ENCODE peak calls at places on chromosome 2, in ten cellular contexts. One of them, this sample, is unnamed.

GRCh38 chr2:129813404-129813803 is 166.1 kb upstream of the RAB6C start:
- DNase-seq in activated naive CD8-positive, alpha-beta T cell treated with anti-CD3 and anti-CD28 coated beads, Interleukin-2, amount 50 U/mL, for 24 hours: no peak
- DNase-seq in K562: no peak
- DNase-seq in NCI-H1092: no peak
- DNase-seq in foreskin melanocyte: no peak
- DNase-seq in fibroblast of gingiva: no peak
- DNase-seq in psoas muscle: no peak
- DNase-seq in hepatic stellate cell: no peak
- DNase-seq in EL: no peak
- DNase-seq in kidney: no peak
- DNase-seq in this sample: no peak

GRCh38 chr2:146677280-146677679 is 1167.5 kb upstream of the ACVR2A start:
- DNase-seq in activated naive CD8-positive, alpha-beta T cell treated with anti-CD3 and anti-CD28 coated beads, Interleukin-2, amount 50 U/mL, for 24 hours: no peak
- DNase-seq in K562: no peak
- DNase-seq in NCI-H1092: no peak
- DNase-seq in foreskin melanocyte: no peak
- DNase-seq in fibroblast of gingiva: no peak
- DNase-seq in psoas muscle: no peak
- DNase-seq in hepatic stellate cell: no peak
- DNase-seq in EL: peak; percentile 2
- DNase-seq in kidney: no peak
- DNase-seq in this sample: peak; percentile 8

GRCh38 chr2:85111819-85112281 is 21.3 kb upstream of the TCF7L1 start:
- DNase-seq in activated naive CD8-positive, alpha-beta T cell treated with anti-CD3 and anti-CD28 coated beads, Interleukin-2, amount 50 U/mL, for 24 hours: no peak
- DNase-seq in K562: no peak
- DNase-seq in NCI-H1092: no peak
- DNase-seq in foreskin melanocyte: no peak
- DNase-seq in fibroblast of gingiva: no peak
- DNase-seq in psoas muscle: no peak
- DNase-seq in hepatic stellate cell: no peak
- DNase-seq in EL: peak; percentile 70
- DNase-seq in kidney: no peak
- DNase-seq in this sample: no peak

GRCh38 chr2:30514134-30514860 is 67.3 kb downstream of the LCLAT1 start:
- DNase-seq in activated naive CD8-positive, alpha-beta T cell treated with anti-CD3 and anti-CD28 coated beads, Interleukin-2, amount 50 U/mL, for 24 hours: no peak
- DNase-seq in K562: peak; percentile 17
- DNase-seq in NCI-H1092: peak; percentile 16
- DNase-seq in foreskin melanocyte: peak; percentile 18
- DNase-seq in fibroblast of gingiva: peak; percentile 51
- DNase-seq in psoas muscle: no peak
- DNase-seq in hepatic stellate cell: peak; percentile 13
- DNase-seq in EL: peak; percentile 56
- DNase-seq in kidney: no peak
- DNase-seq in this sample: no peak

GRCh38 chr2:79994161-79994560 is 310.4 kb downstream of the LRRTM1 start:
- DNase-seq in activated naive CD8-positive, alpha-beta T cell treated with anti-CD3 and anti-CD28 coated beads, Interleukin-2, amount 50 U/mL, for 24 hours: no peak
- DNase-seq in K562: no peak
- DNase-seq in NCI-H1092: no peak
- DNase-seq in foreskin melanocyte: no peak
- DNase-seq in fibroblast of gingiva: no peak
- DNase-seq in psoas muscle: no peak
- DNase-seq in hepatic stellate cell: no peak
- DNase-seq in EL: peak; percentile 13
- DNase-seq in kidney: no peak
- DNase-seq in this sample: no peak

GRCh38 chr2:168427451-168427850 is 28.6 kb upstream of the CERS6 start:
- DNase-seq in activated naive CD8-positive, alpha-beta T cell treated with anti-CD3 and anti-CD28 coated beads, Interleukin-2, amount 50 U/mL, for 24 hours: no peak
- DNase-seq in K562: no peak
- DNase-seq in NCI-H1092: no peak
- DNase-seq in foreskin melanocyte: no peak
- DNase-seq in fibroblast of gingiva: peak; percentile 93
- DNase-seq in psoas muscle: no peak
- DNase-seq in hepatic stellate cell: peak; percentile 10
- DNase-seq in EL: peak; percentile 86
- DNase-seq in kidney: no peak
- DNase-seq in this sample: no peak

GRCh38 chr2:187577310-187577709 is 23.1 kb upstream of the TFPI start:
- DNase-seq in activated naive CD8-positive, alpha-beta T cell treated with anti-CD3 and anti-CD28 coated beads, Interleukin-2, amount 50 U/mL, for 24 hours: no peak
- DNase-seq in K562: no peak
- DNase-seq in NCI-H1092: no peak
- DNase-seq in foreskin melanocyte: no peak
- DNase-seq in fibroblast of gingiva: no peak
- DNase-seq in psoas muscle: no peak
- DNase-seq in hepatic stellate cell: no peak
- DNase-seq in EL: no peak
- DNase-seq in kidney: no peak
- DNase-seq in this sample: peak; percentile 22

GRCh38 chr2:149743842-149744468 is 156.4 kb upstream of the MMADHC start:
- DNase-seq in activated naive CD8-positive, alpha-beta T cell treated with anti-CD3 and anti-CD28 coated beads, Interleukin-2, amount 50 U/mL, for 24 hours: no peak
- DNase-seq in K562: no peak
- DNase-seq in NCI-H1092: no peak
- DNase-seq in foreskin melanocyte: no peak
- DNase-seq in fibroblast of gingiva: peak; percentile 95
- DNase-seq in psoas muscle: no peak
- DNase-seq in hepatic stellate cell: peak; percentile 32
- DNase-seq in EL: peak; percentile 96
- DNase-seq in kidney: no peak
- DNase-seq in this sample: no peak

GRCh38 chr2:74715071-74715791 is 61.2 kb downstream of the SEMA4F start:
- DNase-seq in activated naive CD8-positive, alpha-beta T cell treated with anti-CD3 and anti-CD28 coated beads, Interleukin-2, amount 50 U/mL, for 24 hours: peak; percentile 86
- DNase-seq in K562: peak; percentile 85
- DNase-seq in NCI-H1092: peak; percentile 33
- DNase-seq in foreskin melanocyte: peak; percentile 75
- DNase-seq in fibroblast of gingiva: peak; percentile 75
- DNase-seq in psoas muscle: peak; percentile 86
- DNase-seq in hepatic stellate cell: peak; percentile 80
- DNase-seq in EL: peak; percentile 83
- DNase-seq in kidney: peak; percentile 87
- DNase-seq in this sample: peak; percentile 88

GRCh38 chr2:205701509-205701908 is 19.2 kb downstream of the NRP2 start:
- DNase-seq in activated naive CD8-positive, alpha-beta T cell treated with anti-CD3 and anti-CD28 coated beads, Interleukin-2, amount 50 U/mL, for 24 hours: no peak
- DNase-seq in K562: no peak
- DNase-seq in NCI-H1092: no peak
- DNase-seq in foreskin melanocyte: no peak
- DNase-seq in fibroblast of gingiva: no peak
- DNase-seq in psoas muscle: no peak
- DNase-seq in hepatic stellate cell: no peak
- DNase-seq in EL: peak; percentile 49
- DNase-seq in kidney: no peak
- DNase-seq in this sample: no peak

GRCh38 chr2:109046925-109047508 is 58.0 kb upstream of the EDAR start:
- DNase-seq in activated naive CD8-positive, alpha-beta T cell treated with anti-CD3 and anti-CD28 coated beads, Interleukin-2, amount 50 U/mL, for 24 hours: no peak
- DNase-seq in K562: no peak
- DNase-seq in NCI-H1092: no peak
- DNase-seq in foreskin melanocyte: no peak
- DNase-seq in fibroblast of gingiva: no peak
- DNase-seq in psoas muscle: no peak
- DNase-seq in hepatic stellate cell: no peak
- DNase-seq in EL: no peak
- DNase-seq in kidney: no peak
- DNase-seq in this sample: no peak

GRCh38 chr2:19540739-19541503 is 182.5 kb upstream of the OSR1 start:
- DNase-seq in activated naive CD8-positive, alpha-beta T cell treated with anti-CD3 and anti-CD28 coated beads, Interleukin-2, amount 50 U/mL, for 24 hours: no peak
- DNase-seq in K562: no peak
- DNase-seq in NCI-H1092: no peak
- DNase-seq in foreskin melanocyte: peak; percentile 74
- DNase-seq in fibroblast of gingiva: peak; percentile 83
- DNase-seq in psoas muscle: no peak
- DNase-seq in hepatic stellate cell: peak; percentile 32
- DNase-seq in EL: peak; percentile 94
- DNase-seq in kidney: no peak
- DNase-seq in this sample: no peak

GRCh38 chr2:99651930-99652670 is 162.3 kb upstream of the REV1 start:
- DNase-seq in activated naive CD8-positive, alpha-beta T cell treated with anti-CD3 and anti-CD28 coated beads, Interleukin-2, amount 50 U/mL, for 24 hours: no peak
- DNase-seq in K562: no peak
- DNase-seq in NCI-H1092: no peak
- DNase-seq in foreskin melanocyte: no peak
- DNase-seq in fibroblast of gingiva: no peak
- DNase-seq in psoas muscle: no peak
- DNase-seq in hepatic stellate cell: peak; percentile 16
- DNase-seq in EL: peak; percentile 69
- DNase-seq in kidney: no peak
- DNase-seq in this sample: no peak

GRCh38 chr2:212416126-212416525 is 122.5 kb downstream of the ERBB4 start:
- DNase-seq in activated naive CD8-positive, alpha-beta T cell treated with anti-CD3 and anti-CD28 coated beads, Interleukin-2, amount 50 U/mL, for 24 hours: no peak
- DNase-seq in K562: no peak
- DNase-seq in NCI-H1092: no peak
- DNase-seq in foreskin melanocyte: peak; percentile 42
- DNase-seq in fibroblast of gingiva: no peak
- DNase-seq in psoas muscle: no peak
- DNase-seq in hepatic stellate cell: no peak
- DNase-seq in EL: no peak
- DNase-seq in kidney: no peak
- DNase-seq in this sample: no peak

GRCh38 chr2:39805936-39806608 is 27.0 kb upstream of the THUMPD2 start:
- DNase-seq in activated naive CD8-positive, alpha-beta T cell treated with anti-CD3 and anti-CD28 coated beads, Interleukin-2, amount 50 U/mL, for 24 hours: no peak
- DNase-seq in K562: no peak
- DNase-seq in NCI-H1092: no peak
- DNase-seq in foreskin melanocyte: no peak
- DNase-seq in fibroblast of gingiva: peak; percentile 15
- DNase-seq in psoas muscle: no peak
- DNase-seq in hepatic stellate cell: no peak
- DNase-seq in EL: no peak
- DNase-seq in kidney: no peak
- DNase-seq in this sample: no peak

GRCh38 chr2:55887906-55888625 is 35.5 kb downstream of the EFEMP1 start:
- DNase-seq in activated naive CD8-positive, alpha-beta T cell treated with anti-CD3 and anti-CD28 coated beads, Interleukin-2, amount 50 U/mL, for 24 hours: no peak
- DNase-seq in K562: no peak
- DNase-seq in NCI-H1092: no peak
- DNase-seq in foreskin melanocyte: peak; percentile 97
- DNase-seq in fibroblast of gingiva: peak; percentile 64
- DNase-seq in psoas muscle: no peak
- DNase-seq in hepatic stellate cell: peak; percentile 29
- DNase-seq in EL: peak; percentile 76
- DNase-seq in kidney: no peak
- DNase-seq in this sample: no peak

GRCh38 chr2:11416191-11416590 is 49.8 kb downstream of the E2F6 start:
- DNase-seq in activated naive CD8-positive, alpha-beta T cell treated with anti-CD3 and anti-CD28 coated beads, Interleukin-2, amount 50 U/mL, for 24 hours: no peak
- DNase-seq in K562: no peak
- DNase-seq in NCI-H1092: no peak
- DNase-seq in foreskin melanocyte: no peak
- DNase-seq in fibroblast of gingiva: no peak
- DNase-seq in psoas muscle: no peak
- DNase-seq in hepatic stellate cell: no peak
- DNase-seq in EL: no peak
- DNase-seq in kidney: no peak
- DNase-seq in this sample: no peak

GRCh38 chr2:14427982-14428567 is 204.4 kb upstream of the LRATD1 start:
- DNase-seq in activated naive CD8-positive, alpha-beta T cell treated with anti-CD3 and anti-CD28 coated beads, Interleukin-2, amount 50 U/mL, for 24 hours: no peak
- DNase-seq in K562: no peak
- DNase-seq in NCI-H1092: no peak
- DNase-seq in foreskin melanocyte: no peak
- DNase-seq in fibroblast of gingiva: peak; percentile 67
- DNase-seq in psoas muscle: no peak
- DNase-seq in hepatic stellate cell: no peak
- DNase-seq in EL: peak; percentile 29
- DNase-seq in kidney: no peak
- DNase-seq in this sample: no peak

GRCh38 chr2:232581725-232582124 is 31.2 kb downstream of the EIF4E2 start:
- DNase-seq in activated naive CD8-positive, alpha-beta T cell treated with anti-CD3 and anti-CD28 coated beads, Interleukin-2, amount 50 U/mL, for 24 hours: no peak
- DNase-seq in K562: no peak
- DNase-seq in NCI-H1092: no peak
- DNase-seq in foreskin melanocyte: no peak
- DNase-seq in fibroblast of gingiva: no peak
- DNase-seq in psoas muscle: no peak
- DNase-seq in hepatic stellate cell: no peak
- DNase-seq in EL: no peak
- DNase-seq in kidney: no peak
- DNase-seq in this sample: no peak

GRCh38 chr2:12514631-12515437 is 201.9 kb upstream of the TRIB2 start:
- DNase-seq in activated naive CD8-positive, alpha-beta T cell treated with anti-CD3 and anti-CD28 coated beads, Interleukin-2, amount 50 U/mL, for 24 hours: no peak
- DNase-seq in K562: no peak
- DNase-seq in NCI-H1092: no peak
- DNase-seq in foreskin melanocyte: no peak
- DNase-seq in fibroblast of gingiva: no peak
- DNase-seq in psoas muscle: no peak
- DNase-seq in hepatic stellate cell: no peak
- DNase-seq in EL: no peak
- DNase-seq in kidney: no peak
- DNase-seq in this sample: no peak

GRCh38 chr2:109129356-109129920 is 433 bp downstream of the SH3RF3 start:
- DNase-seq in activated naive CD8-positive, alpha-beta T cell treated with anti-CD3 and anti-CD28 coated beads, Interleukin-2, amount 50 U/mL, for 24 hours: peak; percentile 42
- DNase-seq in K562: no peak
- DNase-seq in NCI-H1092: no peak
- DNase-seq in foreskin melanocyte: no peak
- DNase-seq in fibroblast of gingiva: peak; percentile 24
- DNase-seq in psoas muscle: peak; percentile 74
- DNase-seq in hepatic stellate cell: peak; percentile 65
- DNase-seq in EL: peak; percentile 42
- DNase-seq in kidney: peak; percentile 75
- DNase-seq in this sample: peak; percentile 55

GRCh38 chr2:2796207-2796606 is 465.1 kb upstream of the MYT1L start:
- DNase-seq in activated naive CD8-positive, alpha-beta T cell treated with anti-CD3 and anti-CD28 coated beads, Interleukin-2, amount 50 U/mL, for 24 hours: no peak
- DNase-seq in K562: no peak
- DNase-seq in NCI-H1092: no peak
- DNase-seq in foreskin melanocyte: no peak
- DNase-seq in fibroblast of gingiva: no peak
- DNase-seq in psoas muscle: no peak
- DNase-seq in hepatic stellate cell: no peak
- DNase-seq in EL: no peak
- DNase-seq in kidney: peak; percentile 57
- DNase-seq in this sample: no peak

GRCh38 chr2:222352981-222353380 is 54.2 kb upstream of the PAX3 start:
- DNase-seq in activated naive CD8-positive, alpha-beta T cell treated with anti-CD3 and anti-CD28 coated beads, Interleukin-2, amount 50 U/mL, for 24 hours: no peak
- DNase-seq in K562: no peak
- DNase-seq in NCI-H1092: no peak
- DNase-seq in foreskin melanocyte: peak; percentile 52
- DNase-seq in fibroblast of gingiva: peak; percentile 10
- DNase-seq in psoas muscle: no peak
- DNase-seq in hepatic stellate cell: no peak
- DNase-seq in EL: no peak
- DNase-seq in kidney: no peak
- DNase-seq in this sample: no peak

GRCh38 chr2:23385748-23386421 is 906 bp downstream of the KLHL29 start:
- DNase-seq in activated naive CD8-positive, alpha-beta T cell treated with anti-CD3 and anti-CD28 coated beads, Interleukin-2, amount 50 U/mL, for 24 hours: no peak
- DNase-seq in K562: no peak
- DNase-seq in NCI-H1092: no peak
- DNase-seq in foreskin melanocyte: no peak
- DNase-seq in fibroblast of gingiva: peak; percentile 16
- DNase-seq in psoas muscle: no peak
- DNase-seq in hepatic stellate cell: peak; percentile 78
- DNase-seq in EL: peak; percentile 45
- DNase-seq in kidney: peak; percentile 74
- DNase-seq in this sample: peak; percentile 38

GRCh38 chr2:149612122-149612521 is 24.5 kb upstream of the MMADHC start:
- DNase-seq in activated naive CD8-positive, alpha-beta T cell treated with anti-CD3 and anti-CD28 coated beads, Interleukin-2, amount 50 U/mL, for 24 hours: no peak
- DNase-seq in K562: no peak
- DNase-seq in NCI-H1092: no peak
- DNase-seq in foreskin melanocyte: no peak
- DNase-seq in fibroblast of gingiva: peak; percentile 63
- DNase-seq in psoas muscle: no peak
- DNase-seq in hepatic stellate cell: no peak
- DNase-seq in EL: peak; percentile 46
- DNase-seq in kidney: peak; percentile 24
- DNase-seq in this sample: no peak

GRCh38 chr2:65980531-65980930 is 454.4 kb upstream of the MEIS1 start:
- DNase-seq in activated naive CD8-positive, alpha-beta T cell treated with anti-CD3 and anti-CD28 coated beads, Interleukin-2, amount 50 U/mL, for 24 hours: no peak
- DNase-seq in K562: no peak
- DNase-seq in NCI-H1092: no peak
- DNase-seq in foreskin melanocyte: no peak
- DNase-seq in fibroblast of gingiva: no peak
- DNase-seq in psoas muscle: no peak
- DNase-seq in hepatic stellate cell: no peak
- DNase-seq in EL: no peak
- DNase-seq in kidney: no peak
- DNase-seq in this sample: no peak

GRCh38 chr2:14301331-14301730 is 331.2 kb upstream of the LRATD1 start:
- DNase-seq in activated naive CD8-positive, alpha-beta T cell treated with anti-CD3 and anti-CD28 coated beads, Interleukin-2, amount 50 U/mL, for 24 hours: no peak
- DNase-seq in K562: no peak
- DNase-seq in NCI-H1092: no peak
- DNase-seq in foreskin melanocyte: no peak
- DNase-seq in fibroblast of gingiva: no peak
- DNase-seq in psoas muscle: no peak
- DNase-seq in hepatic stellate cell: no peak
- DNase-seq in EL: no peak
- DNase-seq in kidney: no peak
- DNase-seq in this sample: no peak

GRCh38 chr2:224401641-224402342 is at the start of gene FAM124B:
- DNase-seq in activated naive CD8-positive, alpha-beta T cell treated with anti-CD3 and anti-CD28 coated beads, Interleukin-2, amount 50 U/mL, for 24 hours: peak; percentile 39
- DNase-seq in K562: peak; percentile 35
- DNase-seq in NCI-H1092: no peak
- DNase-seq in foreskin melanocyte: peak; percentile 59
- DNase-seq in fibroblast of gingiva: no peak
- DNase-seq in psoas muscle: peak; percentile 80
- DNase-seq in hepatic stellate cell: peak; percentile 24
- DNase-seq in EL: peak; percentile 63
- DNase-seq in kidney: peak; percentile 85
- DNase-seq in this sample: peak; percentile 15

This sample was measured in HEK293T.